ENCODE peak calls at places on chromosome 18, in seven cellular contexts. O is activated naive CD4-positive, alpha-beta T cell; C is activated CD8-positive, alpha-beta memory T cell treated with anti-CD3 and anti-CD28 coated beads, Interleukin-2, amount 50 U/mL, for 48 hours; S is stimulated activated CD4-positive, alpha-beta T cell treated with anti-CD3 and anti-CD28 coated beads, Interleukin-1b, Interleukin-23, amount 100 ng/mL, for 4 hours; H is T-cell; E is activated CD4-positive, alpha-beta T cell treated with anti-CD3 and anti-CD28 coated beads, Interleukin-2, amount 50 U/mL, for 4 hours; R is suprapubic skin. K is an unnamed sample.

GRCh38 chr18:8073167-8073566 is 506.1 kb downstream of the PTPRM start:
- DNase-seq in O (no peak), S (no peak), C (no peak), R (no peak), H (no peak), E (no peak), K (no peak)

GRCh38 chr18:71020342-71021096 is 731.7 kb downstream of the SOCS6 start:
- DNase-seq in S (no peak), E (no peak), H (no peak), R (no peak), O (no peak), C (no peak), K (no peak)

GRCh38 chr18:36499938-36500337 is 202.4 kb downstream of the FHOD3 start:
- DNase-seq in C (no peak), H (no peak), S (no peak), O (no peak), E (no peak), R (no peak), K (no peak)

GRCh38 chr18:38611036-38611964 is 1045.7 kb upstream of the CELF4 start:
- DNase-seq in S (no peak), O (no peak), H (no peak), E (no peak), C (peak; percentile 46), R (no peak), K (no peak)

GRCh38 chr18:57698571-57699276 is 77.1 kb upstream of the NARS1 start:
- DNase-seq in H (no peak), C (no peak), S (no peak), R (no peak), O (no peak), E (no peak), K (no peak)

GRCh38 chr18:62621546-62621945 is 93.8 kb upstream of the PHLPP1 start:
- DNase-seq in O (no peak), R (no peak), E (no peak), C (no peak), S (no peak), H (no peak), K (no peak)

GRCh38 chr18:74709451-74709850 is 111.8 kb downstream of the ZNF407 start:
- DNase-seq in O (no peak), H (no peak), E (no peak), S (no peak), R (no peak), C (no peak), K (no peak)

GRCh38 chr18:6781179-6781714 is 51.7 kb downstream of the ARHGAP28 start:
- DNase-seq in R (no peak), O (no peak), E (no peak), C (no peak), H (no peak), S (no peak), K (no peak)

GRCh38 chr18:37662546-37663339 is 97.1 kb upstream of the CELF4 start:
- DNase-seq in H (no peak), R (no peak), O (no peak), C (no peak), E (no peak), S (no peak), K (no peak)

GRCh38 chr18:74510770-74511095 is 14.6 kb downstream of the CNDP2 start:
- DNase-seq in H (no peak), O (no peak), R (peak; percentile 8), E (no peak), C (no peak), S (no peak), K (no peak)

GRCh38 chr18:56902653-56903052 is 244.2 kb upstream of the BOD1L2 start:
- DNase-seq in E (no peak), C (no peak), S (no peak), R (no peak), H (no peak), O (no peak), K (no peak)

GRCh38 chr18:49152885-49153284 is 202.1 kb upstream of the SMAD7 start:
- DNase-seq in O (no peak), R (no peak), S (no peak), E (no peak), C (no peak), H (no peak), K (no peak)